ENCODE peak calls at places on chromosomes 12 and 14, in four cellular contexts. D is NCI-H69, Z is tibial nerve, F is GM23248. C is an unnamed sample.
A peak's percentile ranks its signal among the peaks of the same experiment; 100 is the strongest.

GRCh38 chr14:26525057-26525456 is 72.8 kb downstream of the NOVA1 start:
- DNase-seq in D (no peak), Z (no peak), F (peak; percentile 7), C (no peak)

GRCh38 chr12:6367065-6367968 is 8.0 kb downstream of the SCNN1A start:
- DNase-seq in D (peak; percentile 69), Z (no peak), F (no peak), C (peak; percentile 53)

GRCh38 chr12:24853588-24853987 is 95.3 kb downstream of the BCAT1 start:
- DNase-seq in D (peak; percentile 2), Z (no peak), F (peak; percentile 81), C (no peak)

GRCh38 chr14:52690983-52691760 is 4.2 kb downstream of the ERO1A start:
- DNase-seq in D (peak; percentile 88), Z (no peak), F (no peak), C (no peak)

GRCh38 chr12:1069846-1070245 is 78.8 kb downstream of the ERC1 start:
- DNase-seq in D (no peak), Z (no peak), F (no peak), C (no peak)

GRCh38 chr12:75699728-75700496 is 188.5 kb upstream of the KRR1 start:
- DNase-seq in D (no peak), Z (no peak), F (peak; percentile 51), C (no peak)

GRCh38 chr12:113030875-113031525 is 25.5 kb upstream of the DTX1 start:
- DNase-seq in D (peak; percentile 82), Z (peak; percentile 40), F (peak; percentile 73), C (peak; percentile 40)

GRCh38 chr12:100830003-100830795 is 35.6 kb downstream of the ANO4 start:
- DNase-seq in D (no peak), Z (no peak), F (no peak), C (no peak)

GRCh38 chr12:15979096-15980091 is 68.3 kb downstream of the DERA start:
- DNase-seq in D (peak; percentile 5), Z (no peak), F (peak; percentile 90), C (no peak)

GRCh38 chr14:105647784-105648608 is 121.6 kb downstream of the TMEM121 start:
- DNase-seq in D (no peak), Z (no peak), F (no peak), C (no peak)

GRCh38 chr14:81516941-81517797 is 16.5 kb downstream of the SEL1L start:
- DNase-seq in D (no peak), Z (no peak), F (peak; percentile 63), C (no peak)

C was measured in globus pallidus.